ENCODE peak calls at places on chromosomes 4 and X, in eight cellular contexts. Y is kidney epithelial cell, B is GM10248, J is type B pancreatic cell, Q is IMR-90, S is GM13976, V is GM12865, Z is fibroblast of pulmonary artery. T is an unnamed sample.

GRCh38 chr4:121122661-121123060 is 41.5 kb downstream of the TNIP3 start:
- DNase-seq in Y (no peak), B (no peak), J (no peak), Q (no peak), S (no peak), V (no peak), Z (peak), T (no peak)

GRCh38 chrX:18415386-18415785 is 10.0 kb upstream of the CDKL5 start:
- DNase-seq in Y (no peak), B (no peak), J (no peak), Q (peak), S (no peak), V (no peak), Z (no peak), T (no peak)

GRCh38 chrX:82218361-82218760 is 1016.5 kb downstream of the SH3BGRL start:
- DNase-seq in Y (no peak), B (peak), J (no peak), Q (peak), S (peak), V (peak), Z (no peak), T (peak)

GRCh38 chrX:103726477-103726876 is 15.8 kb downstream of the TMEM31 start:
- DNase-seq in Y (no peak), B (no peak), J (no peak), Q (no peak), S (no peak), V (no peak), Z (no peak), T (no peak)

GRCh38 chr4:162282711-162283110 is 118.9 kb upstream of the FSTL5 start:
- DNase-seq in Y (no peak), B (no peak), J (no peak), Q (no peak), S (no peak), V (no peak), Z (no peak), T (no peak)

GRCh38 chr4:98653890-98654867 is 4.2 kb downstream of the TSPAN5 start:
- DNase-seq in Y (no peak), B (no peak), J (no peak), Q (peak), S (no peak), V (no peak), Z (peak), T (no peak)

GRCh38 chrX:17032351-17032750 is 85.9 kb downstream of the REPS2 start:
- DNase-seq in Y (peak), B (no peak), J (no peak), Q (no peak), S (no peak), V (no peak), Z (peak), T (no peak)

GRCh38 chr4:41148292-41148691 is 66.0 kb downstream of the APBB2 start:
- DNase-seq in Y (no peak), B (no peak), J (no peak), Q (no peak), S (no peak), V (peak), Z (no peak), T (no peak)

GRCh38 chrX:39440734-39441305 is 639.6 kb downstream of the MID1IP1 start:
- DNase-seq in Y (no peak), B (no peak), J (no peak), Q (no peak), S (no peak), V (peak), Z (no peak), T (no peak)

GRCh38 chr4:42490015-42490414 is 92.7 kb downstream of the SHISA3 start:
- DNase-seq in Y (no peak), B (no peak), J (no peak), Q (no peak), S (no peak), V (peak), Z (no peak), T (no peak)

GRCh38 chr4:114495471-114495928 is 103.1 kb upstream of the UGT8 start:
- DNase-seq in Y (no peak), B (no peak), J (no peak), Q (no peak), S (no peak), V (no peak), Z (no peak), T (no peak)

GRCh38 chr4:114364857-114365256 is 233.8 kb upstream of the UGT8 start:
- DNase-seq in Y (peak), B (no peak), J (no peak), Q (peak), S (no peak), V (no peak), Z (peak), T (no peak)

GRCh38 chr4:26048962-26049361 is 134.9 kb downstream of the SMIM20 start:
- DNase-seq in Y (no peak), B (no peak), J (no peak), Q (no peak), S (no peak), V (no peak), Z (no peak), T (no peak)

GRCh38 chr4:2487632-2488031 is 18.7 kb downstream of the RNF4 start:
- DNase-seq in Y (no peak), B (peak), J (no peak), Q (no peak), S (peak), V (peak), Z (no peak), T (peak)

GRCh38 chr4:48297447-48297846 is 27.8 kb upstream of the TEC start:
- DNase-seq in Y (no peak), B (no peak), J (no peak), Q (peak), S (no peak), V (no peak), Z (no peak), T (no peak)

GRCh38 chr4:155967098-155967497 is 13.4 kb upstream of the CTSO start:
- DNase-seq in Y (no peak), B (no peak), J (no peak), Q (peak), S (no peak), V (no peak), Z (no peak), T (no peak)

GRCh38 chr4:67122029-67122428 is 423.3 kb downstream of the CENPC start:
- DNase-seq in Y (no peak), B (no peak), J (no peak), Q (no peak), S (no peak), V (peak), Z (peak), T (no peak)

GRCh38 chr4:73187325-73187724 is 71.3 kb downstream of the ANKRD17 start:
- DNase-seq in Y (no peak), B (no peak), J (no peak), Q (peak), S (no peak), V (no peak), Z (peak), T (no peak)

GRCh38 chr4:22363071-22363470 is 152.8 kb downstream of the ADGRA3 start:
- DNase-seq in Y (no peak), B (no peak), J (no peak), Q (peak), S (no peak), V (no peak), Z (no peak), T (no peak)

GRCh38 chr4:109810580-109811387 is 4.8 kb upstream of the GAR1 start:
- DNase-seq in Y (no peak), B (no peak), J (no peak), Q (no peak), S (no peak), V (no peak), Z (no peak), T (no peak)

GRCh38 chrX:45445745-45446412 is 245.2 kb upstream of the DIPK2B start:
- DNase-seq in Y (peak), B (no peak), J (no peak), Q (peak), S (no peak), V (no peak), Z (peak), T (no peak)

GRCh38 chr4:40909363-40909876 is 159.7 kb downstream of the NSUN7 start:
- DNase-seq in Y (no peak), B (no peak), J (no peak), Q (peak), S (no peak), V (no peak), Z (peak), T (no peak)

GRCh38 chr4:54819044-54819443 is 161.3 kb downstream of the KIT start:
- DNase-seq in Y (no peak), B (no peak), J (no peak), Q (no peak), S (no peak), V (no peak), Z (no peak), T (no peak)

GRCh38 chr4:3870567-3870962 is 104.4 kb downstream of the ADRA2C start:
- DNase-seq in Y (no peak), B (no peak), J (no peak), Q (no peak), S (no peak), V (no peak), Z (no peak), T (no peak)

GRCh38 chrX:10111364-10112148 is 45.2 kb upstream of the CLCN4 start:
- DNase-seq in Y (no peak), B (peak), J (no peak), Q (peak), S (peak), V (peak), Z (no peak), T (peak)

GRCh38 chr4:151052785-151053184 is 37.7 kb upstream of the LRBA start:
- DNase-seq in Y (no peak), B (no peak), J (no peak), Q (no peak), S (no peak), V (no peak), Z (no peak), T (no peak)

GRCh38 chr4:128823025-128823661 is 13.6 kb downstream of the JADE1 start:
- DNase-seq in Y (no peak), B (no peak), J (no peak), Q (peak), S (no peak), V (no peak), Z (peak), T (no peak)

GRCh38 chr4:159764343-159764952 is 661.6 kb downstream of the RAPGEF2 start:
- DNase-seq in Y (peak), B (peak), J (no peak), Q (no peak), S (peak), V (peak), Z (peak), T (peak)

GRCh38 chr4:80710748-80711451 is 319.6 kb upstream of the BMP3 start:
- DNase-seq in Y (no peak), B (no peak), J (no peak), Q (no peak), S (no peak), V (no peak), Z (no peak), T (no peak)

GRCh38 chr4:67871867-67872266 is 11.9 kb downstream of the TMPRSS11D start:
- DNase-seq in Y (peak), B (peak), J (no peak), Q (peak), S (peak), V (peak), Z (peak), T (peak)

GRCh38 chr4:89254847-89255246 is 52.8 kb downstream of the GPRIN3 start:
- DNase-seq in Y (no peak), B (peak), J (no peak), Q (peak), S (peak), V (peak), Z (peak), T (peak)

GRCh38 chr4:158202475-158202874 is 7.8 kb upstream of the TMEM144 start:
- DNase-seq in Y (no peak), B (no peak), J (no peak), Q (no peak), S (no peak), V (no peak), Z (no peak), T (no peak)

GRCh38 chr4:158200214-158200613 is 10.1 kb upstream of the TMEM144 start:
- DNase-seq in Y (no peak), B (no peak), J (no peak), Q (no peak), S (no peak), V (no peak), Z (no peak), T (no peak)

GRCh38 chr4:158197194-158197593 is 13.1 kb upstream of the TMEM144 start:
- DNase-seq in Y (no peak), B (no peak), J (no peak), Q (no peak), S (no peak), V (no peak), Z (no peak), T (no peak)

GRCh38 chr4:158203929-158204328 is 6.4 kb upstream of the TMEM144 start:
- DNase-seq in Y (no peak), B (no peak), J (no peak), Q (no peak), S (no peak), V (no peak), Z (no peak), T (no peak)

DNA sequence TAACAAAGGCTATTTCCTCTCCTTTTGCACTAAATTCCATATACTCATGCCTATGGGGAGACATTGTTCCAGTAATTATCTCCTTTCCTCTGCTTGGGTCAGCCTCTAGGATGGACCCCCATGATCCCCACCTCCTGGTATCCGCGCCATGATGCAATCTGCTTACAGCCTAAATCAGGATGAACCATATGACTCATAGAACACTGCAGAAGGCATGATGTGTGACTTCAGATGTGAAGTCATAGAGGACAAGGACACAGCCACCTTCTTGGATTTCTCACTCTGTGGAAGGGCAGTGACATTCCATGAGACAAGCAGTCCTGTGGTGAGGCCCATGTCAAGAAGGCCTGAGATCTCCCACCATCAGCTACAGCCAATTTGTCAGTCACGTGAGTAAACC is 9.0 kb upstream of the TMEM144 start:
- DNase-seq in Y (no peak), B (no peak), J (no peak), Q (no peak), S (no peak), V (no peak), Z (no peak), T (no peak)
- TF ChIP-seq CTCF in Y (no peak), B (no peak), J (no peak), Q (no peak), S (no peak), V (no peak), Z (no peak), T (no peak)

DNA sequence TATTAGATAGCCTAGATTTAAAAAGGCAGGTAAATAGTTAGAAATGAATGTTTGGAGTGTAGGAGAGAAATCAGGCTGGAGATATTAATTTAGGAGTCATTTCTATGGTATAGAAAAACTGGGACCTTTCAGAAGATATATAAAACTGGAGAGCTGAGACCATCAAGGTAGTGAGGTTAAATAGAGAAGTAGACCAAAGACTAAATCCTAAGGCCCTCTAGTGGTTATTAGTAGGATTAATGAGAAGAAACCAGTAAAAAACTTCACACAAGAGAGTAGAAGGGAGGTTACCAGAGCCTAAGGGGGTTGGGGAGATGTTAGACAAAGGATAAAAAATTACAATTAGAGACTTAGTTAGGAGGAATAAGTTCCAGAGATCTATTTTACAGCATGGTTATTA is 351.0 kb upstream of the SPANXN1 start:
- DNase-seq in Y (no peak), B (no peak), J (no peak), Q (no peak), S (peak), V (no peak), Z (no peak), T (no peak)
- TF ChIP-seq CTCF in Y (no peak), B (no peak), J (peak), Q (peak), S (no peak), V (no peak), Z (no peak), T (no peak)

GRCh38 chrX:99603076-99603814 is 806.8 kb downstream of the PCDH19 start:
- DNase-seq in Y (no peak), B (no peak), J (no peak), Q (no peak), S (no peak), V (no peak), Z (no peak), T (no peak)
- TF ChIP-seq CTCF in Y (no peak), B (no peak), J (no peak), Q (no peak), S (no peak), V (no peak), Z (no peak), T (no peak)

GRCh38 chrX:113743069-113743468 is 840.8 kb upstream of the HTR2C start:
- DNase-seq in Y (no peak), B (no peak), J (no peak), Q (no peak), S (no peak), V (peak), Z (no peak), T (no peak)

GRCh38 chrX:113747274-113747973 is 836.5 kb upstream of the HTR2C start:
- DNase-seq in Y (no peak), B (no peak), J (no peak), Q (no peak), S (no peak), V (no peak), Z (no peak), T (no peak)

GRCh38 chrX:113741744-113742143 is 842.1 kb upstream of the HTR2C start:
- DNase-seq in Y (no peak), B (no peak), J (no peak), Q (no peak), S (no peak), V (peak), Z (peak), T (no peak)
- TF ChIP-seq CTCF in Y (peak), B (no peak), J (peak), Q (no peak), S (peak), V (no peak), Z (peak), T (no peak)

GRCh38 chrX:119482497-119483480 is 14.5 kb downstream of the SLC25A5 start:
- DNase-seq in Y (peak), B (peak), J (peak), Q (peak), S (peak), V (peak), Z (peak), T (peak)
- TF ChIP-seq CTCF in Y (peak), B (peak), J (peak), Q (peak), S (peak), V (peak), Z (peak), T (peak)

GRCh38 chr4:16199132-16199531 is 27.1 kb downstream of the TAPT1 start:
- DNase-seq in Y (no peak), B (no peak), J (no peak), Q (peak), S (no peak), V (peak), Z (peak), T (no peak)
- TF ChIP-seq CTCF in Y (peak), B (peak), J (peak), Q (peak), S (no peak), V (peak), Z (peak), T (no peak)

DNA sequence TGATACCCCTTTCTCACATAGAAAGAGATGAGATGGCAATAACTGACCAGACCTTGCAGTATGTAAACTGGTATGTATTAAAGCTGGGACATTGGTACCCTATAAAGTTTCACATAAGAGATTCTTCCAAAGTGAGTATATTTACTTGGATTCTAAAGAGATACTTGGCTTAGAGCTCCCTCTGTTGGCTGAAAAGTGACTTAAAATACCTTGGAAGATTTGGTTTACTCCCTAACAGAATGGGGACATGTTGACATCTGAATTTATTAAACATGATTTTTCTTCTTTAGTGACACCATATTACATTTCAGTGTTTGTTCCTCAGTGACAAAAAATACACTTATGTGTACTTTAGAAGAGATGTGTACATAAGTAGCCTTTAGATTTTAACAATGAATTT is 47.9 kb upstream of the RGN start:
- DNase-seq in Y (peak), B (peak), J (no peak), Q (peak), S (peak), V (peak), Z (peak), T (peak)
- TF ChIP-seq CTCF in Y (peak), B (peak), J (peak), Q (peak), S (peak), V (peak), Z (peak), T (no peak)

GRCh38 chr4:123398803-123399637 is 2.4 kb downstream of the SPRY1 start:
- DNase-seq in Y (no peak), B (peak), J (peak), Q (peak), S (peak), V (peak), Z (peak), T (peak)
- TF ChIP-seq CTCF in Y (no peak), B (peak), J (peak), Q (peak), S (peak), V (no peak), Z (peak), T (peak)

GRCh38 chr4:176052744-176053143 is 12.9 kb upstream of the WDR17 start:
- DNase-seq in Y (no peak), B (peak), J (no peak), Q (no peak), S (peak), V (peak), Z (no peak), T (peak)

GRCh38 chr4:176053785-176054184 is 11.9 kb upstream of the WDR17 start:
- DNase-seq in Y (no peak), B (no peak), J (no peak), Q (no peak), S (no peak), V (no peak), Z (no peak), T (no peak)

DNA sequence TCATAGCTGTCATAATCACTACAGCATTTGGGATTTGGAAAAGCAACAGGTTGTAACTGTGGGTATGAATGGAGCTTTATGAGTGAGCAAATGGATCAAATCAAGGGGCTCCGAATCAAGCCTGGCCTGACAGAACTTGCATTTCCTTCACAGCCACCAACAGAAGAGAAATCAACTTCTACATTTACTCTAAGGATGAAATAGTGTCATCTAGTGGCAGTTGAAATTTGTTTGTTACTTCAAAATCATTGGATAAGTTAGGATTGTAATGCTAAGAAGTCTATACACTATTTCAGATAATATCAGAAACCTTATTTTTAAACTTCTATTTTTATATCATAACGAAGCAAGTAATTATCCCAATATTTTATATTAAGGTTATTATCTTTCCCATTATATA is 10.7 kb upstream of the WDR17 start:
- DNase-seq in Y (no peak), B (peak), J (no peak), Q (no peak), S (peak), V (peak), Z (no peak), T (no peak)
- TF ChIP-seq CTCF in Y (peak), B (peak), J (peak), Q (peak), S (peak), V (peak), Z (peak), T (no peak)